ENCODE peak calls at places on chromosome 2, in four cellular contexts. N, T, M and J are unnamed samples.

GRCh38 chr2:176096243-176096985 is 3.2 kb upstream of the HOXD12 start:
- DNase-seq in N (no peak), T (no peak), M (no peak), J (no peak)

GRCh38 chr2:99984781-99985525 is 157.4 kb downstream of the AFF3 start:
- DNase-seq in N (peak), T (no peak), M (no peak), J (no peak)

GRCh38 chr2:222884765-222885424 is 24.1 kb downstream of the ACSL3 start:
- DNase-seq in N (no peak), T (no peak), M (no peak), J (no peak)

GRCh38 chr2:150013011-150013410 is 425.4 kb upstream of the MMADHC start:
- DNase-seq in N (peak), T (no peak), M (no peak), J (no peak)

GRCh38 chr2:102094917-102095316 is 47.6 kb upstream of the IL1R1 start:
- DNase-seq in N (peak), T (no peak), M (peak), J (no peak)

GRCh38 chr2:29262681-29263260 is 147.6 kb downstream of the CLIP4 start:
- DNase-seq in N (no peak), T (no peak), M (no peak), J (no peak)

GRCh38 chr2:73359915-73360697 is 25.5 kb upstream of the ALMS1 start:
- DNase-seq in N (no peak), T (peak), M (no peak), J (no peak)

GRCh38 chr2:65070172-65070830 is 14.1 kb downstream of the CEP68 start:
- DNase-seq in N (peak), T (no peak), M (no peak), J (no peak)

GRCh38 chr2:140747097-140747496 is 1383.7 kb downstream of the LRP1B start:
- DNase-seq in N (no peak), T (no peak), M (no peak), J (no peak)

GRCh38 chr2:218026676-218027425 is 24.1 kb upstream of the TNS1 start:
- DNase-seq in N (no peak), T (no peak), M (no peak), J (no peak)

GRCh38 chr2:29518010-29518409 is 402.8 kb downstream of the CLIP4 start:
- DNase-seq in N (peak), T (no peak), M (no peak), J (no peak)

GRCh38 chr2:237427807-237428506 is 14.0 kb upstream of the COL6A3 start:
- DNase-seq in N (no peak), T (no peak), M (no peak), J (peak)

GRCh38 chr2:179758636-179759035 is 102.8 kb downstream of the ZNF385B start:
- DNase-seq in N (no peak), T (no peak), M (no peak), J (no peak)

GRCh38 chr2:188176626-188177025 is 115.0 kb upstream of the GULP1 start:
- DNase-seq in N (no peak), T (no peak), M (no peak), J (no peak)

GRCh38 chr2:56376699-56377665 is 193.2 kb downstream of the CCDC85A start:
- DNase-seq in N (no peak), T (no peak), M (no peak), J (no peak)

GRCh38 chr2:7083580-7084509 is 166.6 kb downstream of the RNF144A start:
- DNase-seq in N (peak), T (no peak), M (peak), J (no peak)

DNA sequence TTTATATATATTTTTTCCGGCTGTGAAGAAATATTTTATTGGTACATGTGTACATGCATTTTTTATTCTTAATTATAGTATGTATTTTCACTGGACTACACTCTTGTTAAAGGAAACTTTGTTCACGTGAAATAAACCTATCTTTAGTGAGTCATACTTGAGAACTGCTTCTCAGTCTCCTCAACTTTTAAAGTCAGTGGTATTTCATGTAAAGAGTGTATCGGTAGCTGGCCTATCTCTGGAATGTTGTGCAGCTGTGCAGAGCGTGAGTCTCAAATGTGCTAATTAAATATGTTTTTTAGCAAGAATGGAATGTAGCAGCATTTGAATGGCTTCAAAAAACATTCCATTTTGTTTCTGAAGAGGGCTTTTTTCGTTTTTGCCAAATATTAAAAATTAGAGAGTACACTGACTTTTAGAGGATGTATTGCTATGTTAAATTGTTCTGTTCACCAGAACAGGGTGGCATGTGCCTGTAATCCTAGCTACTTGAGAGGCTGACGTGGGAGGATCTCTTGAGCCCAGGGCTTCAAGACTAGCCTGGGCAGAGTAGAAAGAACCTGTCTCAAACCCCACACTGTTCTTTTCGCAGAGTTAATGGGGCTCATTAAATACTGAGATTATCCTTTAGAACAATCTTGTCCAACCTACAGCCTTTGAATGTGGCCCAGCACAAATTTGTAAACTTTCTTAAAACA is 14.3 kb downstream of the SPTBN1 start:
- DNase-seq in N (peak), T (no peak), M (no peak), J (no peak)
- TF ChIP-seq ELK1 in N (no peak), T (no peak), M (no peak), J (no peak)

GRCh38 chr2:66691199-66691975 is 256.5 kb downstream of the MEIS1 start:
- DNase-seq in N (peak), T (no peak), M (no peak), J (no peak)
- TF ChIP-seq ELK1 in N (no peak), T (no peak), M (no peak), J (no peak)

GRCh38 chr2:210481601-210482124 is 5.1 kb upstream of the LANCL1 start:
- DNase-seq in N (peak), T (no peak), M (no peak), J (no peak)
- TF ChIP-seq ELK1 in N (no peak), T (no peak), M (no peak), J (no peak)

GRCh38 chr2:172702451-172702850 is 33.2 kb upstream of the RAPGEF4 start:
- DNase-seq in N (no peak), T (no peak), M (no peak), J (no peak)

GRCh38 chr2:172708247-172708646 is 27.4 kb upstream of the RAPGEF4 start:
- DNase-seq in N (no peak), T (no peak), M (no peak), J (no peak)

GRCh38 chr2:172701250-172701649 is 34.4 kb upstream of the RAPGEF4 start:
- DNase-seq in N (peak), T (no peak), M (no peak), J (no peak)

GRCh38 chr2:172705352-172705751 is 30.3 kb upstream of the RAPGEF4 start:
- DNase-seq in N (no peak), T (no peak), M (no peak), J (no peak)

GRCh38 chr2:172704072-172704936 is 31.3 kb upstream of the RAPGEF4 start:
- DNase-seq in N (peak), T (peak), M (peak), J (no peak)
- TF ChIP-seq ELK1 in N (no peak), T (no peak), M (no peak), J (no peak)

GRCh38 chr2:44286884-44287638 is 11.8 kb downstream of the SLC3A1 start:
- DNase-seq in N (no peak), T (no peak), M (no peak), J (no peak)

GRCh38 chr2:44295113-44295512 is 19.8 kb downstream of the SLC3A1 start:
- DNase-seq in N (no peak), T (no peak), M (no peak), J (no peak)

GRCh38 chr2:44295636-44296359 is 20.5 kb downstream of the SLC3A1 start:
- DNase-seq in N (no peak), T (no peak), M (no peak), J (no peak)

GRCh38 chr2:44290271-44290670 is 15.0 kb downstream of the SLC3A1 start:
- DNase-seq in N (peak), T (no peak), M (no peak), J (no peak)

DNA sequence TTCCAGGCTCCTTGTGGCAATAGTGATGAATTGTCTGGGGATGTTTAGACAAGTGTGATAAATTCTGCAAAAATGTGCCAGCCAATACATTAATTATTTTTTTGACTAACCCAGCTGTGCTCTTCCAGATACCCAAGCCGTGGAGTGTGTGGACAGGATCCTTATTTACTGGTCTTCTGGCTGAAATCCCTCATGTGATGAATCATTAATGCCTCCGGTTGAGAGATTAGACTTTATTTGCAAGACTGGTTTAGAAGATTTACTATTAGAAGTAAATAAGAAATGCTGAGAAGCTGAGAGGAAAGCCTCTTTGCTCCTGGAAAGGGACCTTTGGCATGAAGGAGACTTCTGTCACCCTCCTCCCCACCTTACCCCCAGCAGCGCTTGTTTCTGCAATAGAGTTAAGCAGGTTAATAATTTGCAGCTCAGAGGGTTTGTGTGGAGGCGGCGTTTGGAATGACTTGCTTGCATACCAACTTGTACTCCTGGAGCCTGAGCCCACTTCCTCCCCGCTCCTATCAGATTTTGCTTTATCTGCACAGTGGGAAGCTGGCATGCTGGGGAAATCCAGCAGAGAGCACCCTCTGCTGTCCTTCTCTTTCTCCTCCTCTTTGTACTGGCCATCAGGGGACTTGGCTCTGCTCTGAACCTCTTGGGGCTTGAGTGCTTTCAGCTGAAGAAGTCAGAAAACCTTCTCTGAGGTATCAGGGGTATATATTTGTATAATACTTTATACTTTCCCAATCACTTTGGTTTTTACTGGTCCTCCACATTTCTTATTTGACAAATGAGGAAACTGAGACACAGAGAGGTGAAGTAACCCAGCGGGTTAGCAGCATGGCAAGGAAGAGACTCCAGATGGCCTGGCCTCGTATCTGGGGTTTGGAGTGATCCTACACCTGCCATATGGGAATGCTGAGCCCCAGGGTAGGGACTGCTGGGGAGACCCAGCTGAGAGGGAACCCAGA is 16.3 kb downstream of the SLC3A1 start:
- DNase-seq in N (peak), T (peak), M (peak), J (no peak)
- TF ChIP-seq ELK1 in N (no peak), T (no peak), M (no peak), J (no peak)

GRCh38 chr2:159201321-159202063 is 85.0 kb downstream of the WDSUB1 start:
- DNase-seq in N (peak), T (no peak), M (no peak), J (peak)
- TF ChIP-seq ELK1 in N (no peak), T (no peak), M (no peak), J (no peak)

GRCh38 chr2:96536445-96537065 is at the start of gene ARID5A:
- DNase-seq in N (peak), T (peak), M (peak), J (peak)

GRCh38 chr2:96538487-96539214 is 2.1 kb downstream of the ARID5A start:
- DNase-seq in N (no peak), T (no peak), M (no peak), J (peak)

GRCh38 chr2:96535331-96535730 is 1.2 kb upstream of the ARID5A start:
- DNase-seq in N (no peak), T (no peak), M (no peak), J (no peak)

GRCh38 chr2:96537734-96538486 is 1.4 kb downstream of the ARID5A start:
- DNase-seq in N (no peak), T (no peak), M (no peak), J (no peak)

DNA sequence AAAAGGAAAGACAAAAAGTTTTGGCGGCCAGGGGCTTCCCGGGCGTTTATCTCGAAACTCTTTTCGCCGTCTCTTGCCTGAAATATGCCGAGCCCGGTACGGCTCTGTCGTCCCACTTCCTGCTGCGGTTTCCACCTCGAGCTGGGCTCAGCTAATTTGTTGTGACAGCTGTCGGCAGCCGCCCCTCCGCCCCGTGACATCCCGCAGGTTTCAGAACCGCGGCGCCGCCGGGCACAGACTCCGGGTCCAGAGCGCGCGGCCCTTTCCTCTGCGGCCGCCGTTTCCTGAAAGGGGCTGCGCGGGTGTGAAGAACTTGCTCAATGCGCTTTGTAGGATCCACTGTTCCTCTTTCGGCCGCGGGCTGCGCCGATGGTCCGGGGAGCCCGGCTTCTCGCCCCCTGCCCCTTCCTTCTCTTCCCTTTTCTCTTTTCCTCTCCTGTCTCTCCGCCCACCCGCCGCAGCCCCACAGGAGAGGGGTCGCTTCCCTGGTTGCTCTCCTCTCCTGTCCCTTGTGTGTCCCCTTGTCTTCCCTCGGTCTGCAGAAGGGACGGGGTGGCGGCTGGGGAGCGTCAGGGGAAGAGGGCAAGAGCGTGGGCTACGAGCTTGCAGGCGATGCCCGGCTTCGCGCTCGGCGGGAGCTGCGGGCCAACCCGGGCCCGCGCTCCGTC is 648 bp downstream of the ARID5A start:
- DNase-seq in N (peak), T (no peak), M (peak), J (peak)
- TF ChIP-seq ELK1 in N (no peak), T (no peak), M (no peak), J (peak)

GRCh38 chr2:69958480-69958879 is 3.0 kb downstream of the ASPRV1 start:
- DNase-seq in N (no peak), T (no peak), M (no peak), J (no peak)

GRCh38 chr2:69959425-69959824 is 2.0 kb downstream of the ASPRV1 start:
- DNase-seq in N (no peak), T (no peak), M (no peak), J (no peak)

GRCh38 chr2:69960821-69961220 is 610 bp downstream of the ASPRV1 start:
- DNase-seq in N (no peak), T (no peak), M (no peak), J (no peak)

GRCh38 chr2:69956580-69956979 is 4.9 kb downstream of the ASPRV1 start:
- DNase-seq in N (no peak), T (no peak), M (no peak), J (no peak)

GRCh38 chr2:69957970-69958369 is 3.5 kb downstream of the ASPRV1 start:
- DNase-seq in N (peak), T (no peak), M (no peak), J (no peak)
- TF ChIP-seq ELK1 in N (no peak), T (no peak), M (no peak), J (no peak)

GRCh38 chr2:234747032-234747431 is 204.8 kb upstream of the SH3BP4 start:
- DNase-seq in N (peak), T (no peak), M (no peak), J (no peak)
- TF ChIP-seq ELK1 in N (no peak), T (no peak), M (no peak), J (no peak)